ENCODE peak calls at places on chromosomes 12 and 14, in nine cellular contexts. One of them, this sample, is unnamed.

GRCh38 chr12:88251798-88252197 is 109.7 kb downstream of the TMTC3 start:
- DNase-seq in fibroblast of mammary gland: peak; percentile 60
- DNase-seq in activated CD8-positive, alpha-beta T cell treated with anti-CD3 and anti-CD28 coated beads for 36 hours: no peak
- DNase-seq in A549: no peak
- DNase-seq in lower leg skin: no peak
- DNase-seq in PC-9: no peak
- DNase-seq in AG10803: peak; percentile 61
- DNase-seq in B cell: no peak
- DNase-seq in AG09319: peak; percentile 20
- DNase-seq in this sample: no peak

GRCh38 chr14:74401504-74402241 is 24.3 kb downstream of the SYNDIG1L start:
- DNase-seq in fibroblast of mammary gland: no peak
- DNase-seq in activated CD8-positive, alpha-beta T cell treated with anti-CD3 and anti-CD28 coated beads for 36 hours: peak; percentile 89
- DNase-seq in A549: no peak
- DNase-seq in lower leg skin: peak; percentile 76
- DNase-seq in PC-9: peak; percentile 70
- DNase-seq in AG10803: no peak
- DNase-seq in B cell: peak; percentile 89
- DNase-seq in AG09319: no peak
- DNase-seq in this sample: peak; percentile 87

GRCh38 chr12:132319991-132320570 is 9.3 kb downstream of the GALNT9 start:
- DNase-seq in fibroblast of mammary gland: no peak
- DNase-seq in activated CD8-positive, alpha-beta T cell treated with anti-CD3 and anti-CD28 coated beads for 36 hours: no peak
- DNase-seq in A549: no peak
- DNase-seq in lower leg skin: no peak
- DNase-seq in PC-9: no peak
- DNase-seq in AG10803: no peak
- DNase-seq in B cell: no peak
- DNase-seq in AG09319: no peak
- DNase-seq in this sample: no peak

GRCh38 chr14:91221270-91221669 is 23.2 kb downstream of the GPR68 start:
- DNase-seq in fibroblast of mammary gland: no peak
- DNase-seq in activated CD8-positive, alpha-beta T cell treated with anti-CD3 and anti-CD28 coated beads for 36 hours: no peak
- DNase-seq in A549: no peak
- DNase-seq in lower leg skin: no peak
- DNase-seq in PC-9: no peak
- DNase-seq in AG10803: no peak
- DNase-seq in B cell: no peak
- DNase-seq in AG09319: no peak
- DNase-seq in this sample: no peak

GRCh38 chr14:32202468-32202865 is 602 bp downstream of the RNU6-8 start:
- DNase-seq in fibroblast of mammary gland: peak; percentile 30
- DNase-seq in activated CD8-positive, alpha-beta T cell treated with anti-CD3 and anti-CD28 coated beads for 36 hours: no peak
- DNase-seq in A549: no peak
- DNase-seq in lower leg skin: no peak
- DNase-seq in PC-9: no peak
- DNase-seq in AG10803: no peak
- DNase-seq in B cell: no peak
- DNase-seq in AG09319: no peak
- DNase-seq in this sample: no peak

GRCh38 chr14:32417956-32418552 is 89.0 kb downstream of the AKAP6 start:
- DNase-seq in fibroblast of mammary gland: peak; percentile 59
- DNase-seq in activated CD8-positive, alpha-beta T cell treated with anti-CD3 and anti-CD28 coated beads for 36 hours: no peak
- DNase-seq in A549: no peak
- DNase-seq in lower leg skin: no peak
- DNase-seq in PC-9: peak; percentile 66
- DNase-seq in AG10803: peak; percentile 64
- DNase-seq in B cell: no peak
- DNase-seq in AG09319: no peak
- DNase-seq in this sample: no peak

GRCh38 chr12:50261654-50262053 is 21.7 kb downstream of the LIMA1 start:
- DNase-seq in fibroblast of mammary gland: peak; percentile 55
- DNase-seq in activated CD8-positive, alpha-beta T cell treated with anti-CD3 and anti-CD28 coated beads for 36 hours: no peak
- DNase-seq in A549: no peak
- DNase-seq in lower leg skin: no peak
- DNase-seq in PC-9: no peak
- DNase-seq in AG10803: no peak
- DNase-seq in B cell: no peak
- DNase-seq in AG09319: no peak
- DNase-seq in this sample: no peak

GRCh38 chr14:23512156-23512555 is 39.4 kb downstream of the ZFHX2 start:
- DNase-seq in fibroblast of mammary gland: no peak
- DNase-seq in activated CD8-positive, alpha-beta T cell treated with anti-CD3 and anti-CD28 coated beads for 36 hours: peak; percentile 41
- DNase-seq in A549: no peak
- DNase-seq in lower leg skin: no peak
- DNase-seq in PC-9: no peak
- DNase-seq in AG10803: no peak
- DNase-seq in B cell: no peak
- DNase-seq in AG09319: no peak
- DNase-seq in this sample: peak; percentile 2

GRCh38 chr12:106632797-106633450 is 50.1 kb downstream of the RFX4 start:
- DNase-seq in fibroblast of mammary gland: no peak
- DNase-seq in activated CD8-positive, alpha-beta T cell treated with anti-CD3 and anti-CD28 coated beads for 36 hours: no peak
- DNase-seq in A549: peak; percentile 29
- DNase-seq in lower leg skin: no peak
- DNase-seq in PC-9: no peak
- DNase-seq in AG10803: no peak
- DNase-seq in B cell: no peak
- DNase-seq in AG09319: no peak
- DNase-seq in this sample: no peak

GRCh38 chr14:50364792-50365191 is 31.9 kb downstream of the CDKL1 start:
- DNase-seq in fibroblast of mammary gland: no peak
- DNase-seq in activated CD8-positive, alpha-beta T cell treated with anti-CD3 and anti-CD28 coated beads for 36 hours: no peak
- DNase-seq in A549: no peak
- DNase-seq in lower leg skin: no peak
- DNase-seq in PC-9: no peak
- DNase-seq in AG10803: no peak
- DNase-seq in B cell: no peak
- DNase-seq in AG09319: no peak
- DNase-seq in this sample: no peak

GRCh38 chr12:52331039-52331438 is 9.8 kb upstream of the KRT83 start:
- DNase-seq in fibroblast of mammary gland: no peak
- DNase-seq in activated CD8-positive, alpha-beta T cell treated with anti-CD3 and anti-CD28 coated beads for 36 hours: no peak
- DNase-seq in A549: no peak
- DNase-seq in lower leg skin: no peak
- DNase-seq in PC-9: no peak
- DNase-seq in AG10803: no peak
- DNase-seq in B cell: no peak
- DNase-seq in AG09319: no peak
- DNase-seq in this sample: no peak

GRCh38 chr12:121872546-121873223 is 14.0 kb upstream of the HPD start:
- DNase-seq in fibroblast of mammary gland: peak; percentile 99
- DNase-seq in activated CD8-positive, alpha-beta T cell treated with anti-CD3 and anti-CD28 coated beads for 36 hours: no peak
- DNase-seq in A549: no peak
- DNase-seq in lower leg skin: no peak
- DNase-seq in PC-9: no peak
- DNase-seq in AG10803: peak; percentile 94
- DNase-seq in B cell: no peak
- DNase-seq in AG09319: peak; percentile 91
- DNase-seq in this sample: no peak

GRCh38 chr12:91778938-91779400 is 366.7 kb downstream of the BTG1 start:
- DNase-seq in fibroblast of mammary gland: peak; percentile 96
- DNase-seq in activated CD8-positive, alpha-beta T cell treated with anti-CD3 and anti-CD28 coated beads for 36 hours: peak; percentile 67
- DNase-seq in A549: peak; percentile 72
- DNase-seq in lower leg skin: no peak
- DNase-seq in PC-9: peak; percentile 61
- DNase-seq in AG10803: peak; percentile 84
- DNase-seq in B cell: peak; percentile 22
- DNase-seq in AG09319: peak; percentile 52
- DNase-seq in this sample: peak; percentile 65

GRCh38 chr12:50929831-50930230 is 22.5 kb upstream of the HIGD1C start:
- DNase-seq in fibroblast of mammary gland: no peak
- DNase-seq in activated CD8-positive, alpha-beta T cell treated with anti-CD3 and anti-CD28 coated beads for 36 hours: no peak
- DNase-seq in A549: no peak
- DNase-seq in lower leg skin: no peak
- DNase-seq in PC-9: no peak
- DNase-seq in AG10803: no peak
- DNase-seq in B cell: no peak
- DNase-seq in AG09319: no peak
- DNase-seq in this sample: no peak

GRCh38 chr14:71698698-71699097 is 233.5 kb upstream of the RGS6 start:
- DNase-seq in fibroblast of mammary gland: no peak
- DNase-seq in activated CD8-positive, alpha-beta T cell treated with anti-CD3 and anti-CD28 coated beads for 36 hours: no peak
- DNase-seq in A549: no peak
- DNase-seq in lower leg skin: no peak
- DNase-seq in PC-9: no peak
- DNase-seq in AG10803: no peak
- DNase-seq in B cell: no peak
- DNase-seq in AG09319: no peak
- DNase-seq in this sample: no peak

GRCh38 chr12:130875193-130875592 is 3.3 kb downstream of the RAN start:
- DNase-seq in fibroblast of mammary gland: no peak
- DNase-seq in activated CD8-positive, alpha-beta T cell treated with anti-CD3 and anti-CD28 coated beads for 36 hours: no peak
- DNase-seq in A549: no peak
- DNase-seq in lower leg skin: no peak
- DNase-seq in PC-9: no peak
- DNase-seq in AG10803: no peak
- DNase-seq in B cell: no peak
- DNase-seq in AG09319: no peak
- DNase-seq in this sample: no peak

GRCh38 chr12:130876297-130876696 is 4.4 kb downstream of the RAN start:
- DNase-seq in fibroblast of mammary gland: no peak
- DNase-seq in activated CD8-positive, alpha-beta T cell treated with anti-CD3 and anti-CD28 coated beads for 36 hours: no peak
- DNase-seq in A549: no peak
- DNase-seq in lower leg skin: no peak
- DNase-seq in PC-9: no peak
- DNase-seq in AG10803: no peak
- DNase-seq in B cell: no peak
- DNase-seq in AG09319: no peak
- DNase-seq in this sample: no peak

GRCh38 chr12:130877333-130877732 is 5.5 kb downstream of the RAN start:
- DNase-seq in fibroblast of mammary gland: no peak
- DNase-seq in activated CD8-positive, alpha-beta T cell treated with anti-CD3 and anti-CD28 coated beads for 36 hours: no peak
- DNase-seq in A549: no peak
- DNase-seq in lower leg skin: no peak
- DNase-seq in PC-9: no peak
- DNase-seq in AG10803: no peak
- DNase-seq in B cell: no peak
- DNase-seq in AG09319: no peak
- DNase-seq in this sample: no peak

GRCh38 chr12:130878193-130879185 is 6.6 kb downstream of the RAN start:
- DNase-seq in fibroblast of mammary gland: no peak
- DNase-seq in activated CD8-positive, alpha-beta T cell treated with anti-CD3 and anti-CD28 coated beads for 36 hours: no peak
- DNase-seq in A549: no peak
- DNase-seq in lower leg skin: no peak
- DNase-seq in PC-9: no peak
- DNase-seq in AG10803: no peak
- DNase-seq in B cell: no peak
- DNase-seq in AG09319: no peak
- DNase-seq in this sample: no peak

GRCh38 chr12:130876758-130877157 is 4.9 kb downstream of the RAN start:
- DNase-seq in fibroblast of mammary gland: no peak
- DNase-seq in activated CD8-positive, alpha-beta T cell treated with anti-CD3 and anti-CD28 coated beads for 36 hours: no peak
- DNase-seq in A549: no peak
- DNase-seq in lower leg skin: no peak
- DNase-seq in PC-9: no peak
- DNase-seq in AG10803: no peak
- DNase-seq in B cell: no peak
- DNase-seq in AG09319: no peak
- DNase-seq in this sample: no peak
- TF ChIP-seq CTCF in fibroblast of mammary gland: no peak
- TF ChIP-seq CTCF in activated CD8-positive, alpha-beta T cell treated with anti-CD3 and anti-CD28 coated beads for 36 hours: no peak
- TF ChIP-seq CTCF in A549: no peak
- TF ChIP-seq CTCF in lower leg skin: no peak
- TF ChIP-seq CTCF in PC-9: no peak
- TF ChIP-seq CTCF in AG10803: no peak
- TF ChIP-seq CTCF in B cell: no peak
- TF ChIP-seq CTCF in AG09319: no peak
- TF ChIP-seq CTCF in this sample: no peak

DNA sequence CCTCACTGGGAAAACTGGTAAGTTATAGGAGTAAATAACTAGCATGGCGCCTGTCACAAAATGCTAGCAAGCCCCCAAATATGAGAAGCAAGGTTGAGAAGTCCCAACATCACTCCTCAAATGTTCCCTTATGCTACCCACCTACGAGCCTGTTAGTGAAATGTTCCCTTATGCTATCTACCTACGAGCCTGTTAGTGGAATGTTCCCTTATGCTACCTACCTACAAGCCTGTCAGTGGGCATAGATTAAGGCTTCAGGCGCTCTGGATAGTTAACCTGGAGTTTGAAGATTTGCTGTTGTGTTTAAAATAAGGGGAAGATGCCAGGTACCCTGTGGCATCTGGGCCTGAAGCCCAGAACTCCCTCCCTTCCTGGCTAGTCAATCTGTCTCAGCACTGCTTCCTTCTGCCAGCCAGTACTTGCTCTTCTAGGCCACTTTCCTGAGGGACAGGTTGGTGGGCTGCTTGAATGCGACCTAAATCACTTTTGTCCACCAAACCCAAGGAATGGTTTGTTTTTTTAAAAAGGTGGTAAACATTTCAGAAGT is 67.1 kb upstream of the SINHCAF start:
- DNase-seq in fibroblast of mammary gland: no peak
- DNase-seq in activated CD8-positive, alpha-beta T cell treated with anti-CD3 and anti-CD28 coated beads for 36 hours: no peak
- DNase-seq in A549: no peak
- DNase-seq in lower leg skin: peak; percentile 62
- DNase-seq in PC-9: no peak
- DNase-seq in AG10803: no peak
- DNase-seq in B cell: no peak
- DNase-seq in AG09319: no peak
- DNase-seq in this sample: no peak
- TF ChIP-seq CTCF in fibroblast of mammary gland: no peak
- TF ChIP-seq CTCF in activated CD8-positive, alpha-beta T cell treated with anti-CD3 and anti-CD28 coated beads for 36 hours: no peak
- TF ChIP-seq CTCF in A549: no peak
- TF ChIP-seq CTCF in lower leg skin: no peak
- TF ChIP-seq CTCF in PC-9: no peak
- TF ChIP-seq CTCF in AG10803: no peak
- TF ChIP-seq CTCF in B cell: no peak
- TF ChIP-seq CTCF in AG09319: no peak
- TF ChIP-seq CTCF in this sample: no peak

GRCh38 chr14:106831322-106831720 is 1304.9 kb downstream of the TMEM121 start:
- DNase-seq in fibroblast of mammary gland: peak; percentile 6
- DNase-seq in activated CD8-positive, alpha-beta T cell treated with anti-CD3 and anti-CD28 coated beads for 36 hours: peak; percentile 89
- DNase-seq in A549: no peak
- DNase-seq in lower leg skin: peak; percentile 82
- DNase-seq in PC-9: no peak
- DNase-seq in AG10803: no peak
- DNase-seq in B cell: peak; percentile 76
- DNase-seq in AG09319: no peak
- DNase-seq in this sample: peak; percentile 45
- TF ChIP-seq CTCF in fibroblast of mammary gland: peak; percentile 39
- TF ChIP-seq CTCF in activated CD8-positive, alpha-beta T cell treated with anti-CD3 and anti-CD28 coated beads for 36 hours: peak; percentile 91
- TF ChIP-seq CTCF in A549: no peak
- TF ChIP-seq CTCF in lower leg skin: no peak
- TF ChIP-seq CTCF in PC-9: peak; percentile 43
- TF ChIP-seq CTCF in AG10803: no peak
- TF ChIP-seq CTCF in B cell: peak; percentile 58
- TF ChIP-seq CTCF in AG09319: no peak
- TF ChIP-seq CTCF in this sample: peak; percentile 63

DNA sequence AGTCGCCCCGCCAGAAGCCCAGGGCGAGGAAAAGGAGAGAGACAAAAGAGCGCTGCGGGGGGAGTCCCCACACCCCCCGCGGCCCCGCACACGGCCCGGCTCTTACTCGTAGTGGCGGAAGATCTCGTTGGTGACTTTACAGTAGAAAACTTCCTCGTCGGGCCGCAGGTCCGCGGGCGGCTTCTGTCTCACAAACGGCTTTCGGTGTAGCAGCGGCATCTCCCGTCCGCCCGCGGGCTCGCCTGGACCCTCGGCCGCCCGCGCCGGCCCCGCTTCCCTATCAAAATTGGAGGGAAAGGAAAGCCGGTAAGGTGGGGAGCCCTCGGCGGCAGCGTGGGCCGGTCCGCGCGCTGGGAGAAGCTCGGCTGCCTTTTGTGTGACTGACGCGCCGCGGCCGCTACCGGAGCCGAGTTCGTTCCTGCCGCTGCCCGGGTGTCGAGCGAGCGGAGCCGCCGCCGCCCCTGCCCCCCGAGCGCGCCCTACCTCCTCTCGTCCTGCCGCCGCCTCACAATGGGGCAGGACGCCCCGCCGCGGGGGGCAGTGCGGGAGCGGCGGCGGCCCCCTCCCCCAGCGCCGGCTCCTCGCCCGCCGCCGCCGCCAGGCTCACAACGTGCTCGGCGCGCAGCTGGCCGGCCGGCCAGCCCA is 652 bp downstream of the BAZ1A start:
- DNase-seq in fibroblast of mammary gland: peak; percentile 42
- DNase-seq in activated CD8-positive, alpha-beta T cell treated with anti-CD3 and anti-CD28 coated beads for 36 hours: peak; percentile 72
- DNase-seq in A549: peak; percentile 21
- DNase-seq in lower leg skin: peak; percentile 91
- DNase-seq in PC-9: peak; percentile 25
- DNase-seq in AG10803: peak; percentile 47
- DNase-seq in B cell: peak; percentile 72
- DNase-seq in AG09319: no peak
- DNase-seq in this sample: peak; percentile 75
- TF ChIP-seq CTCF in fibroblast of mammary gland: no peak
- TF ChIP-seq CTCF in activated CD8-positive, alpha-beta T cell treated with anti-CD3 and anti-CD28 coated beads for 36 hours: no peak
- TF ChIP-seq CTCF in A549: no peak
- TF ChIP-seq CTCF in lower leg skin: no peak
- TF ChIP-seq CTCF in PC-9: no peak
- TF ChIP-seq CTCF in AG10803: no peak
- TF ChIP-seq CTCF in B cell: peak; percentile 23
- TF ChIP-seq CTCF in AG09319: peak; percentile 24
- TF ChIP-seq CTCF in this sample: no peak